ENCODE peak calls at places on chromosome 17, in four cellular contexts. S, F, J and M are unnamed samples.

GRCh38 chr17:19996502-19996901 is 12.7 kb upstream of the SPECC1 start:
- DNase-seq in S (no peak), F (no peak), J (no peak), M (no peak)

GRCh38 chr17:79036181-79036580 is 12.2 kb downstream of the C1QTNF1 start:
- DNase-seq in S (no peak), F (no peak), J (no peak), M (no peak)

GRCh38 chr17:78497115-78497540 is 80.1 kb downstream of the DNAH17 start:
- DNase-seq in S (peak), F (peak), J (peak), M (no peak)

GRCh38 chr17:17313350-17313991 is 10.3 kb downstream of the NT5M start:
- DNase-seq in S (peak), F (no peak), J (peak), M (no peak)

GRCh38 chr17:19255279-19255678 is 18.1 kb downstream of the EPN2 start:
- DNase-seq in S (no peak), F (no peak), J (no peak), M (no peak)

GRCh38 chr17:75639771-75640555 is 6.7 kb downstream of the SMIM5 start:
- DNase-seq in S (peak), F (no peak), J (no peak), M (no peak)

GRCh38 chr17:50559674-50560184 is 786 bp upstream of the CACNA1G start:
- DNase-seq in S (peak), F (peak), J (no peak), M (peak)

GRCh38 chr17:52546990-52547389 is 388.5 kb upstream of the CA10 start:
- DNase-seq in S (no peak), F (no peak), J (no peak), M (no peak)

GRCh38 chr17:16044484-16044883 is 44.9 kb downstream of the TTC19 start:
- DNase-seq in S (no peak), F (no peak), J (peak), M (no peak)

GRCh38 chr17:73476890-73477350 is 165.1 kb upstream of the CDC42EP4 start:
- DNase-seq in S (peak), F (no peak), J (no peak), M (no peak)

GRCh38 chr17:78933959-78934568 is 8.9 kb upstream of the TIMP2 start:
- DNase-seq in S (peak), F (peak), J (peak), M (peak)

GRCh38 chr17:10657866-10658265 is 757 bp upstream of the MYH3 start:
- DNase-seq in S (peak), F (no peak), J (no peak), M (no peak)

GRCh38 chr17:59494757-59495368 is 70.5 kb upstream of the DHX40 start:
- DNase-seq in S (no peak), F (no peak), J (no peak), M (no peak)
- TF ChIP-seq CTCF in S (no peak), F (no peak), J (no peak), M (no peak)

GRCh38 chr17:22512997-22513538 is 820.7 kb downstream of the KCNJ18 start:
- DNase-seq in S (no peak), F (no peak), J (no peak), M (no peak)
- TF ChIP-seq CTCF in S (no peak), F (no peak), J (no peak), M (no peak)

GRCh38 chr17:45236002-45236606 is 14.4 kb downstream of the FMNL1 start:
- DNase-seq in S (peak), F (no peak), J (peak), M (no peak)
- TF ChIP-seq CTCF in S (peak), F (no peak), J (no peak), M (no peak)

DNA sequence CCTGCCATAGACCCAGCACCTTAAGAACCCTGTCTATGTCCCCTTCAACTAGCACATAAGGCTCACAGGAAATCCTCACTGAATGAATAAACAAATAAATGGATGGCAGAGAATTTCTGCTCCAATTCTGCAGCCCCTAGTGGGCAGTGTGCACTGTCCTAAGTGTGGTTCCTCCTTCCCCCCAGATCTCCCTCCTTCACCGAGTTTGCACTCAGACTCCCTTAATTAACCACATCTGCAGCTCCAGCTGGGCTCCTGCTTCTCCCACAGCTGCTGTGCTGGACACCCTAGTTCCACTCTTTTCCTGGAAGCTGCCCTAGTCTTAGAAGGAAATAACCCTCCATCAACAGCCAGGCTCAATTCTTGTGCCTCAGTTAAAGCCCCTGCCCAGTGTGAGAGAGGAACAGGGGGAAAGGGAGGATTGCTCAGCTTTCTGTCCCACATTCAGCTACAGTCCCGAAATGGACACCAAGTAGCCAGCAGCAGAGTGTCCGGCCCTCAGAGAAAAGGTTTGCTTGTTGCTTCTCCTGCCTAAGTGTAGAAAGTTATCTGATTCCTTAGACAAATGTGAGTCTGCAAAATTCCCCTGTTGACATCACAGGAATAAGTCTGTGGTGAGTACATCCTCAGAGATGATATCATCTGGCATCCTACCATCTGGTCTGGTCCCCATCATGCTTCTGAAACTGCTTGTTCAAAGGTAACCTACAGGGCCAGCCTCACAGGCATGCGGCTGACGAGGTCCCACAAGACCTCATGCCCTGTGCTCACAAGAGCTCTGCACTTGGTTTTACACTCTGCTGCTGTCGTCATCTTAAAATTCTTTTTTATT is 12.3 kb downstream of the LRRC3C start:
- DNase-seq in S (peak), F (peak), J (no peak), M (no peak)
- TF ChIP-seq CTCF in S (peak), F (peak), J (no peak), M (no peak)

GRCh38 chr17:3011891-3012290 is 51.5 kb downstream of the OR1D5 start:
- DNase-seq in S (no peak), F (no peak), J (no peak), M (no peak)
- TF ChIP-seq CTCF in S (no peak), F (no peak), J (no peak), M (no peak)

GRCh38 chr17:68289473-68289872 is 1.5 kb downstream of the SLC16A6 start:
- DNase-seq in S (peak), F (no peak), J (no peak), M (no peak)
- TF ChIP-seq CTCF in S (no peak), F (no peak), J (no peak), M (no peak)

GRCh38 chr17:9287301-9287700 is 266.0 kb downstream of the NTN1 start:
- DNase-seq in S (no peak), F (no peak), J (no peak), M (no peak)
- TF ChIP-seq CTCF in S (no peak), F (no peak), J (no peak), M (no peak)

GRCh38 chr17:7184647-7185046 is 5.5 kb upstream of the ASGR1 start:
- DNase-seq in S (peak), F (no peak), J (no peak), M (no peak)

GRCh38 chr17:7183433-7184090 is 4.4 kb upstream of the ASGR1 start:
- DNase-seq in S (peak), F (no peak), J (peak), M (no peak)

GRCh38 chr17:7184091-7184488 is 4.9 kb upstream of the ASGR1 start:
- DNase-seq in S (no peak), F (no peak), J (peak), M (no peak)

GRCh38 chr17:7190276-7190917 is 11.2 kb upstream of the ASGR1 start:
- DNase-seq in S (peak), F (peak), J (no peak), M (no peak)

DNA sequence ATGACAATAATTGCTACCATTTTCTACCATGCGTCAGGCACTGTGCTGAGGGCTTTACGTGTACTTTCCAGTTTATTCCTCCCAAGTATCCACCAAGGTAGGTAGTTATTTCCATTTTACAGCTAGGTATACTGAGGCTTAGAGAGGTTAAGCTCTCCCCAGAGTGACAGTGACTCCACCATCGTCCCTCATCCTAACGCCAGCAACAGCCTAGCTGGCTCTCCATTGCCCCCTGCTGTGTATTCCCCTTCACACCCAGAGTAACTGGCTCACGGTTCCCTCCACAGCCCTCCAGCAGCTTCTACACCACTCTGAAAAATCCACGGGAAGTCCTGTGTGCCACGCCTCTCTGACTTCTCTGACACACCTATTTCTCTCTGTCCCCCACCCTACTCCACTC is 7.1 kb upstream of the ASGR1 start:
- DNase-seq in S (peak), F (no peak), J (peak), M (no peak)
- TF ChIP-seq CTCF in S (peak), F (no peak), J (peak), M (no peak)

GRCh38 chr17:29586676-29587469 is 2.6 kb downstream of the GIT1 start:
- DNase-seq in S (no peak), F (no peak), J (peak), M (no peak)

GRCh38 chr17:29587591-29587990 is 1.9 kb downstream of the GIT1 start:
- DNase-seq in S (no peak), F (no peak), J (no peak), M (no peak)

GRCh38 chr17:29583324-29584248 is 5.9 kb downstream of the GIT1 start:
- DNase-seq in S (peak), F (peak), J (peak), M (no peak)

GRCh38 chr17:29584452-29585079 is 4.9 kb downstream of the GIT1 start:
- DNase-seq in S (peak), F (peak), J (peak), M (no peak)

GRCh38 chr17:29585080-29585751 is 4.2 kb downstream of the GIT1 start:
- DNase-seq in S (peak), F (peak), J (peak), M (no peak)
- TF ChIP-seq CTCF in S (peak), F (peak), J (no peak), M (no peak)

DNA sequence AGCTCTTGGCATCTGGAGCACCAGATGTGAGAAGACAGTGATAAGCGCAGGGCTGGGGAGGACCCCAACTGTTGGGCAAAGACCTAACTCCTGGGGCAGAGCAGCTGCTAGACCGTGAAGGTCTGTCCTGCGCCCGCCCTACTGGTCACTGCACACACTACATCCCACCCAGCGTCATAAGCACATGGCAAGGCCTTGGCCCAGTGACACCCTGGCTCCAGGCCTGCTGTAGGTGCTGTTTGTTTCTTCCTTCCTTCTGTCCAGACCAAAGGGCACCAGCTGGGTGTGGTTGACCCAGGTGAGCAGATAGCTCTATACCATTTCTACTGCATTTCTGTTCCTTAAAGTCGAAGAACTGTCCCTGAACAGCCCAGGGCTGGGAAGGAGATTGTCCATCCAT is 6.4 kb downstream of the TRPV3 start:
- DNase-seq in S (peak), F (no peak), J (no peak), M (no peak)
- TF ChIP-seq CTCF in S (no peak), F (no peak), J (no peak), M (no peak)